ENCODE peak calls at places on chromosomes 12 and 14, in ten cellular contexts. Q, I, A, C, D, X, W, S, E and H are unnamed samples. For H3K4me1, the result is how much of the 10 kb centered on the place peaks cover.

GRCh38 chr12:95077341-95077740 is 3.9 kb upstream of the NR2C1 start:
- DNase-seq in Q (no peak), I (no peak), A (no peak), C (no peak), D (peak), X (no peak), W (no peak), S (no peak), E (no peak), H (no peak)

GRCh38 chr14:96827310-96827709 is 30.1 kb downstream of the VRK1 start:
- DNase-seq in Q (no peak), I (no peak), A (no peak), C (peak), D (peak), X (no peak), W (no peak), S (no peak), E (no peak), H (no peak)

GRCh38 chr12:129106772-129107171 is 253.5 kb downstream of the GLT1D1 start:
- DNase-seq in Q (no peak), I (no peak), A (no peak), C (no peak), D (no peak), X (no peak), W (no peak), S (no peak), E (no peak), H (no peak)

GRCh38 chr12:116390656-116391335 is 113.3 kb upstream of the MED13L start:
- DNase-seq in Q (no peak), I (no peak), A (no peak), C (no peak), D (peak), X (no peak), W (no peak), S (no peak), E (no peak), H (no peak)

GRCh38 chr12:22993639-22994038 is 368.7 kb downstream of the ETNK1 start:
- DNase-seq in Q (no peak), I (no peak), A (no peak), C (peak), D (peak), X (no peak), W (no peak), S (no peak), E (no peak), H (no peak)

GRCh38 chr12:121798807-121799174 is 5.0 kb upstream of the SETD1B start:
- DNase-seq in Q (no peak), I (no peak), A (no peak), C (no peak), D (no peak), X (no peak), W (no peak), S (no peak), E (no peak), H (no peak)

GRCh38 chr12:25054783-25055144 is 105.9 kb upstream of the BCAT1 start:
- DNase-seq in Q (no peak), I (no peak), A (no peak), C (peak), D (peak), X (no peak), W (no peak), S (peak), E (no peak), H (no peak)

GRCh38 chr12:102811125-102811737 is 105.8 kb downstream of the PAH start:
- DNase-seq in Q (peak), I (no peak), A (peak), C (no peak), D (no peak), X (no peak), W (no peak), S (no peak), E (no peak), H (peak)

GRCh38 chr14:54177861-54178591 is 218.8 kb upstream of the CDKN3 start:
- DNase-seq in Q (no peak), I (no peak), A (no peak), C (peak), D (peak), X (no peak), W (no peak), S (peak), E (no peak), H (peak)

GRCh38 chr12:66269757-66270383 is 32.4 kb upstream of the HELB start:
- DNase-seq in Q (peak), I (no peak), A (peak), C (peak), D (peak), X (no peak), W (peak), S (peak), E (no peak), H (peak)

GRCh38 chr14:24098927-24099813 is 5.1 kb downstream of the PCK2 start:
- DNase-seq in Q (no peak), I (no peak), A (no peak), C (no peak), D (no peak), X (no peak), W (no peak), S (no peak), E (no peak), H (no peak)

GRCh38 chr14:64727551-64728071 is 23.4 kb downstream of the PLEKHG3 start:
- DNase-seq in Q (no peak), I (peak), A (no peak), C (no peak), D (no peak), X (no peak), W (no peak), S (no peak), E (no peak), H (no peak)

GRCh38 chr12:49546481-49546880 is 7.7 kb downstream of the KCNH3 start:
- DNase-seq in Q (no peak), I (no peak), A (no peak), C (no peak), D (no peak), X (no peak), W (no peak), S (no peak), E (no peak), H (no peak)

GRCh38 chr14:72844528-72844927 is 49.4 kb downstream of the DPF3 start:
- DNase-seq in Q (no peak), I (no peak), A (no peak), C (no peak), D (no peak), X (no peak), W (no peak), S (no peak), E (no peak), H (no peak)

GRCh38 chr14:75452900-75453816 is 25.3 kb downstream of the JDP2 start:
- DNase-seq in Q (peak), I (peak), A (peak), C (peak), D (peak), X (peak), W (no peak), S (peak), E (no peak), H (peak)

GRCh38 chr14:88808359-88808758 is 15.6 kb upstream of the EML5 start:
- DNase-seq in Q (no peak), I (no peak), A (no peak), C (no peak), D (no peak), X (no peak), W (no peak), S (no peak), E (no peak), H (no peak)

GRCh38 chr12:4118017-4118510 is 155.5 kb upstream of the CCND2 start:
- DNase-seq in Q (no peak), I (peak), A (peak), C (peak), D (peak), X (no peak), W (peak), S (peak), E (peak), H (no peak)

GRCh38 chr12:4117386-4118016 is 156.1 kb upstream of the CCND2 start:
- DNase-seq in Q (no peak), I (peak), A (peak), C (no peak), D (no peak), X (no peak), W (no peak), S (no peak), E (peak), H (no peak)

GRCh38 chr12:4114986-4115385 is 158.6 kb upstream of the CCND2 start:
- DNase-seq in Q (no peak), I (peak), A (peak), C (no peak), D (no peak), X (no peak), W (no peak), S (no peak), E (peak), H (no peak)

GRCh38 chr12:4116251-4117111 is 157.1 kb upstream of the CCND2 start:
- DNase-seq in Q (no peak), I (peak), A (peak), C (peak), D (peak), X (peak), W (no peak), S (peak), E (peak), H (peak)

GRCh38 chr12:4115570-4115969 is 158.0 kb upstream of the CCND2 start:
- DNase-seq in Q (no peak), I (peak), A (peak), C (no peak), D (no peak), X (no peak), W (no peak), S (no peak), E (peak), H (no peak)
- H3K4me1 ChIP-seq in Q (under half), I (half or more), A (under half), C (under half), D (under half), X (under half), W (under half), S (under half), E (under half), H (under half)

GRCh38 chr12:31600764-31601163 is 9.8 kb upstream of the DENND5B start:
- DNase-seq in Q (no peak), I (no peak), A (no peak), C (no peak), D (no peak), X (no peak), W (no peak), S (no peak), E (no peak), H (peak)
- H3K4me1 ChIP-seq in Q (under half), I (under half), A (under half), C (under half), D (under half), X (under half), W (under half), S (under half), E (under half), H (under half)

GRCh38 chr14:100842799-100843198 is 16.9 kb downstream of the MEG3 start:
- DNase-seq in Q (no peak), I (no peak), A (no peak), C (peak), D (peak), X (no peak), W (no peak), S (peak), E (no peak), H (no peak)

GRCh38 chr14:100841445-100842403 is 15.8 kb downstream of the MEG3 start:
- DNase-seq in Q (no peak), I (no peak), A (no peak), C (no peak), D (no peak), X (no peak), W (no peak), S (no peak), E (no peak), H (no peak)

GRCh38 chr14:100839573-100840175 is 13.8 kb downstream of the MEG3 start:
- DNase-seq in Q (no peak), I (no peak), A (no peak), C (no peak), D (no peak), X (no peak), W (no peak), S (no peak), E (no peak), H (no peak)

GRCh38 chr14:100840286-100840685 is 14.4 kb downstream of the MEG3 start:
- DNase-seq in Q (no peak), I (no peak), A (no peak), C (no peak), D (no peak), X (no peak), W (no peak), S (no peak), E (no peak), H (no peak)

DNA sequence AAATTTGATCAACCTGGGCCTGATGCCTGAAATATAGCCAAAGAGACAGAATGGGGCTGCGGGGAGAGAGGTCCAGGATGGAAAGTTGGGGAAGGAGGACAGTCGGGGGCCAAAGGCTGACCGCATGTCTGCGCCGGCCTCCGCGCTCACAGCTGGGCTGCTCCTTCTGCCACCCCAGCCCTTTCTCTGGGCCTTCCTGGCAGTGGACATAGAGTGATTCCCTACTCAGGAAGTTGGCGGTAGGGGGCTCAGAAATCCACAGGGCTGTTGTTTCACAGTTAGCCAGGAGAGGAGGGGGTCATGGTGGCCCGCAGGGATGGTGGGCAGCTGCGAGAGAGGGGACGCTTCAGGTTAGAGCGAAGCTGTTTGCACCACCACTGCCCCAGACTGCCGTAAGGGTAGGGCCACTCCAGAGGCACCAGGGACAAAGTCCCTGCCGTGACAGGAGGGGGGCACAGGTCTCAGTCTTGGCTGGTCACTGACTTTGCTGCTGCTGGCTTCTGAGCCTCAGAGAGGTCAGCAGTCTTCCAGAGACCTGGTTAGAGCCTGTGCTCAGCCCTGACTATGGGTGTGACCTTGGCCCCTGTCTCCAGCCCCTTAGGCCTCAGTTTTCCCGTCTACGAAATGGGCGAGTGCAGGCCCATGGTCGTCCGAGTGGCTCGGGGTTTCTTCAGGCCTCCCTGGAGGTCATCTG is 15.0 kb downstream of the MEG3 start:
- DNase-seq in Q (no peak), I (no peak), A (no peak), C (no peak), D (no peak), X (no peak), W (no peak), S (no peak), E (no peak), H (no peak)
- H3K4me1 ChIP-seq in Q (under half), I (under half), A (under half), C (under half), D (under half), X (under half), W (under half), S (under half), E (under half), H (under half)

GRCh38 chr12:76571256-76571655 is 11.7 kb upstream of the OSBPL8 start:
- DNase-seq in Q (no peak), I (no peak), A (no peak), C (peak), D (peak), X (no peak), W (no peak), S (peak), E (no peak), H (no peak)

GRCh38 chr12:76563061-76563460 is 3.5 kb upstream of the OSBPL8 start:
- DNase-seq in Q (no peak), I (no peak), A (no peak), C (no peak), D (no peak), X (no peak), W (no peak), S (no peak), E (no peak), H (no peak)

GRCh38 chr12:76568888-76569551 is 9.4 kb upstream of the OSBPL8 start:
- DNase-seq in Q (no peak), I (no peak), A (no peak), C (no peak), D (no peak), X (no peak), W (no peak), S (no peak), E (no peak), H (no peak)

GRCh38 chr12:76569685-76570604 is 10.4 kb upstream of the OSBPL8 start:
- DNase-seq in Q (no peak), I (no peak), A (no peak), C (no peak), D (no peak), X (no peak), W (no peak), S (no peak), E (no peak), H (peak)

GRCh38 chr12:76568130-76568529 is 8.6 kb upstream of the OSBPL8 start:
- DNase-seq in Q (no peak), I (no peak), A (no peak), C (no peak), D (no peak), X (no peak), W (no peak), S (no peak), E (no peak), H (no peak)
- H3K4me1 ChIP-seq in Q (under half), I (under half), A (under half), C (under half), D (under half), X (under half), W (under half), S (under half), E (under half), H (under half)

DNA sequence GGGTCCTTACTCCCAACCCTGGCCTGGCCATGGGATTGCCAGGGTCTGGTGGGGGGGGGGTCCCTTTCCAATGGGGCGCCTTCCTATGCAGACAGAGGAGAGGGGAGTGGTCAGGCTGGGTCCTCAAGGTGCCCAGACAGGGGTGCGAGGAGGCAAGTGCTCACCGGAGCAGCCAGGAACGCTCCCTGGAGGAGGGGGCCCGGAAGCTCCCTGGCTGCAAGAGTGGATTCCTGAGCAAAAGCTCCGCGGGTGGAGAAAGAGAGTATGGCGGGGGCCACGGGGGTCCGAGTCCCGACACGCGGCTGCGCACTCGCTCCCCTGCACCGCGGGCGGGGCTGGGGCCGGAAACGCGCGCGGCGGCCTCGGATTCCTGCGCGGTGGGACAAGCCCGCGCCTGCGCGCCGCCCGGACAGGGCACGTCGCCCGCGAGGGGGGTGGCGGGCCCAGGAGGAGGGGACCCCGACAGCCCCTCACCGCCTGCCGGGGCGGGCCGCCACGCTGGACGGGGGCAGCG is 27.7 kb upstream of the GPR132 start:
- DNase-seq in Q (peak), I (peak), A (peak), C (peak), D (peak), X (peak), W (peak), S (peak), E (peak), H (peak)
- H3K4me1 ChIP-seq in Q (half or more), I (under half), A (under half), C (under half), D (under half), X (under half), W (under half), S (under half), E (under half), H (under half)

GRCh38 chr14:34629657-34630529 is at the start of gene SNX6:
- DNase-seq in Q (peak), I (peak), A (peak), C (peak), D (peak), X (peak), W (peak), S (peak), E (peak), H (peak)

GRCh38 chr14:34629344-34629656 is 648 bp downstream of the SNX6 start:
- DNase-seq in Q (no peak), I (no peak), A (no peak), C (no peak), D (no peak), X (no peak), W (peak), S (no peak), E (no peak), H (no peak)

GRCh38 chr14:34632451-34632850 is 2.5 kb upstream of the SNX6 start:
- DNase-seq in Q (no peak), I (no peak), A (no peak), C (no peak), D (no peak), X (no peak), W (no peak), S (no peak), E (no peak), H (no peak)

GRCh38 chr14:34633697-34634096 is 3.7 kb upstream of the SNX6 start:
- DNase-seq in Q (no peak), I (no peak), A (no peak), C (no peak), D (no peak), X (no peak), W (no peak), S (no peak), E (no peak), H (no peak)

GRCh38 chr14:34628681-34629135 is 1.2 kb downstream of the SNX6 start:
- DNase-seq in Q (peak), I (no peak), A (no peak), C (no peak), D (peak), X (no peak), W (no peak), S (peak), E (peak), H (peak)
- H3K4me1 ChIP-seq in Q (under half), I (under half), A (under half), C (under half), D (under half), X (under half), W (under half), S (under half), E (under half), H (under half)

GRCh38 chr12:132493482-132494178 is 3.7 kb downstream of the FBRSL1 start:
- DNase-seq in Q (no peak), I (no peak), A (no peak), C (no peak), D (no peak), X (no peak), W (no peak), S (no peak), E (no peak), H (no peak)
- H3K4me1 ChIP-seq in Q (under half), I (under half), A (under half), C (under half), D (under half), X (half or more), W (under half), S (under half), E (under half), H (under half)

DNA sequence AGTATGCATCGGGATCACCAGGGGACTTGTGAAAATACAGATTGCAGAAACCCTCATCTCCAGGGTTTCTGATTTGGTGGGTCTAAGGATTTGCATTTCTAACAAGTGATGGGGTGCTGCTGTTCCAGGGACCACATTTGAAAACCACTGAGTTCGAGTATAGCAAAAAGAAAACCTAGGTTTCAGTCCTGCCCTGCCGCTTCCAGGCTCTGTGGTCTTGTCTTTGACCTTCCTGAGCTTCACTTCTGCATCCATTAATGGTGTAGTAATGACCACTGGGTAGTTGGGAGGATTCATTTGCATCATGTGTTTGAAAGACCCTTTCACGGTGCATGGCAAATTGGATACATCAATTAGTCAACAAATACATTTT is 15.5 kb downstream of the NINJ2 start:
- DNase-seq in Q (no peak), I (no peak), A (no peak), C (no peak), D (no peak), X (no peak), W (no peak), S (no peak), E (no peak), H (no peak)
- H3K4me1 ChIP-seq in Q (under half), I (under half), A (under half), C (under half), D (under half), X (under half), W (under half), S (under half), E (under half), H (under half)

GRCh38 chr12:89156324-89156723 is 196.0 kb downstream of the DUSP6 start:
- DNase-seq in Q (no peak), I (no peak), A (no peak), C (no peak), D (peak), X (no peak), W (no peak), S (no peak), E (no peak), H (peak)
- H3K4me1 ChIP-seq in Q (under half), I (under half), A (under half), C (under half), D (under half), X (under half), W (under half), S (under half), E (under half), H (under half)